ENCODE peak calls at places on chromosomes 3 and 15, in nine cellular contexts. X, Y, F, O, T, I, M, H and N are unnamed samples.

GRCh38 chr3:78140866-78141658 is 1101.2 kb downstream of the ROBO2 start:
- DNase-seq in M (no peak), T (no peak), O (no peak), I (peak; percentile 78), Y (no peak), F (no peak), H (no peak), X (no peak), N (no peak)

GRCh38 chr15:75452968-75453702 is 1.6 kb upstream of the SIN3A start:
- DNase-seq in I (peak; percentile 69), M (peak; percentile 38), Y (peak; percentile 54), X (no peak), F (peak; percentile 89), H (no peak), O (peak; percentile 53), T (peak; percentile 46), N (peak; percentile 72)

GRCh38 chr3:48507256-48508061 is 3.5 kb upstream of the SHISA5 start:
- DNase-seq in F (peak; percentile 86), I (peak; percentile 91), T (peak; percentile 11), O (peak; percentile 80), X (no peak), M (peak; percentile 76), H (no peak), Y (peak; percentile 55), N (peak; percentile 84)

GRCh38 chr15:73593278-73594074 is 39.7 kb downstream of the NPTN start:
- DNase-seq in Y (no peak), T (no peak), F (no peak), O (no peak), M (no peak), H (no peak), I (no peak), X (no peak), N (no peak)

GRCh38 chr3:135944831-135945230 is 20.7 kb upstream of the PPP2R3A start:
- DNase-seq in T (no peak), M (no peak), H (no peak), O (no peak), F (no peak), Y (no peak), X (no peak), I (no peak), N (no peak)

GRCh38 chr3:128546646-128547045 is 53.6 kb upstream of the GATA2 start:
- DNase-seq in X (no peak), M (no peak), O (no peak), F (peak; percentile 43), I (no peak), T (no peak), Y (no peak), H (no peak), N (no peak)

GRCh38 chr15:80512729-80513670 is 108.8 kb downstream of the ARNT2 start:
- DNase-seq in O (no peak), X (peak; percentile 43), T (no peak), I (peak; percentile 48), H (no peak), F (no peak), M (no peak), Y (no peak), N (no peak)

GRCh38 chr3:180250172-180250571 is 213.4 kb upstream of the PEX5L start:
- DNase-seq in H (no peak), O (no peak), X (no peak), T (no peak), I (peak; percentile 68), M (no peak), Y (no peak), F (no peak), N (no peak)

GRCh38 chr3:120432105-120432860 is 18.5 kb downstream of the FSTL1 start:
- DNase-seq in I (no peak), F (no peak), X (no peak), H (no peak), T (no peak), O (no peak), M (no peak), Y (no peak), N (no peak)